ENCODE peak calls at places on chromosomes 5 and 9, in six cellular contexts. One of them, this sample, is unnamed. For H3K36me3, the result is how much of the 10 kb centered on the place peaks cover.

GRCh38 chr9:124771867-124772621 is 933 bp upstream of the NR6A1 start:
- DNase-seq in adrenal gland: peak
- DNase-seq in aorta: peak
- DNase-seq in adipocyte: peak
- DNase-seq in astrocyte: peak
- DNase-seq in NT2/D1: peak
- DNase-seq in this sample: no peak

GRCh38 chr5:23507278-23507685 is at the start of gene PRDM9:
- DNase-seq in adrenal gland: peak
- DNase-seq in aorta: peak
- DNase-seq in adipocyte: no peak
- DNase-seq in astrocyte: no peak
- DNase-seq in NT2/D1: peak
- DNase-seq in this sample: no peak

GRCh38 chr9:114012126-114012525 is 66.0 kb downstream of the AMBP start:
- DNase-seq in adrenal gland: no peak
- DNase-seq in aorta: peak
- DNase-seq in adipocyte: no peak
- DNase-seq in astrocyte: no peak
- DNase-seq in NT2/D1: no peak
- DNase-seq in this sample: no peak

GRCh38 chr5:176144508-176144907 is 93.7 kb upstream of the SIMC1 start:
- DNase-seq in adrenal gland: no peak
- DNase-seq in aorta: no peak
- DNase-seq in adipocyte: no peak
- DNase-seq in astrocyte: no peak
- DNase-seq in NT2/D1: no peak
- DNase-seq in this sample: no peak

GRCh38 chr5:173535166-173535975 is 81.1 kb downstream of the BOD1 start:
- DNase-seq in adrenal gland: no peak
- DNase-seq in aorta: no peak
- DNase-seq in adipocyte: no peak
- DNase-seq in astrocyte: no peak
- DNase-seq in NT2/D1: no peak
- DNase-seq in this sample: no peak

GRCh38 chr9:118034701-118035100 is 330.5 kb downstream of the TLR4 start:
- DNase-seq in adrenal gland: no peak
- DNase-seq in aorta: no peak
- DNase-seq in adipocyte: no peak
- DNase-seq in astrocyte: no peak
- DNase-seq in NT2/D1: no peak
- DNase-seq in this sample: no peak

GRCh38 chr5:78075301-78075700 is 219.2 kb downstream of the AP3B1 start:
- DNase-seq in adrenal gland: no peak
- DNase-seq in aorta: no peak
- DNase-seq in adipocyte: no peak
- DNase-seq in astrocyte: no peak
- DNase-seq in NT2/D1: no peak
- DNase-seq in this sample: no peak

GRCh38 chr9:1460143-1460769 is 410.1 kb downstream of the DMRT2 start:
- DNase-seq in adrenal gland: no peak
- DNase-seq in aorta: no peak
- DNase-seq in adipocyte: no peak
- DNase-seq in astrocyte: no peak
- DNase-seq in NT2/D1: peak
- DNase-seq in this sample: no peak

GRCh38 chr5:78000191-78000590 is 224.1 kb upstream of the TBCA start:
- DNase-seq in adrenal gland: no peak
- DNase-seq in aorta: no peak
- DNase-seq in adipocyte: no peak
- DNase-seq in astrocyte: no peak
- DNase-seq in NT2/D1: no peak
- DNase-seq in this sample: no peak

GRCh38 chr5:40570408-40571129 is 109.1 kb upstream of the PTGER4 start:
- DNase-seq in adrenal gland: no peak
- DNase-seq in aorta: no peak
- DNase-seq in adipocyte: peak
- DNase-seq in astrocyte: peak
- DNase-seq in NT2/D1: no peak
- DNase-seq in this sample: peak

GRCh38 chr9:133683494-133684460 is 47.6 kb downstream of the DBH start:
- DNase-seq in adrenal gland: no peak
- DNase-seq in aorta: no peak
- DNase-seq in adipocyte: no peak
- DNase-seq in astrocyte: no peak
- DNase-seq in NT2/D1: no peak
- DNase-seq in this sample: no peak

GRCh38 chr5:169691473-169691872 is 54.4 kb downstream of the DOCK2 start:
- DNase-seq in adrenal gland: no peak
- DNase-seq in aorta: no peak
- DNase-seq in adipocyte: no peak
- DNase-seq in astrocyte: peak
- DNase-seq in NT2/D1: no peak
- DNase-seq in this sample: no peak

GRCh38 chr5:126070481-126070880 is 352.7 kb upstream of the GRAMD2B start:
- DNase-seq in adrenal gland: no peak
- DNase-seq in aorta: no peak
- DNase-seq in adipocyte: no peak
- DNase-seq in astrocyte: peak
- DNase-seq in NT2/D1: no peak
- DNase-seq in this sample: no peak

GRCh38 chr9:104280711-104281110 is 186.6 kb downstream of the SMC2 start:
- DNase-seq in adrenal gland: no peak
- DNase-seq in aorta: no peak
- DNase-seq in adipocyte: no peak
- DNase-seq in astrocyte: no peak
- DNase-seq in NT2/D1: no peak
- DNase-seq in this sample: no peak

GRCh38 chr9:137880160-137880975 is 2.8 kb downstream of the CACNA1B start:
- DNase-seq in adrenal gland: no peak
- DNase-seq in aorta: no peak
- DNase-seq in adipocyte: no peak
- DNase-seq in astrocyte: no peak
- DNase-seq in NT2/D1: no peak
- DNase-seq in this sample: no peak

GRCh38 chr5:53733853-53734252 is 173.4 kb downstream of the NDUFS4 start:
- DNase-seq in adrenal gland: no peak
- DNase-seq in aorta: no peak
- DNase-seq in adipocyte: no peak
- DNase-seq in astrocyte: no peak
- DNase-seq in NT2/D1: no peak
- DNase-seq in this sample: no peak

GRCh38 chr9:134847138-134847537 is 33.5 kb upstream of the FCN2 start:
- DNase-seq in adrenal gland: no peak
- DNase-seq in aorta: no peak
- DNase-seq in adipocyte: no peak
- DNase-seq in astrocyte: no peak
- DNase-seq in NT2/D1: no peak
- DNase-seq in this sample: no peak

GRCh38 chr5:56829137-56829536 is 13.8 kb downstream of the MAP3K1 start:
- DNase-seq in adrenal gland: no peak
- DNase-seq in aorta: no peak
- DNase-seq in adipocyte: no peak
- DNase-seq in astrocyte: peak
- DNase-seq in NT2/D1: no peak
- DNase-seq in this sample: no peak

GRCh38 chr5:138138949-138139775 is at the start of gene NME5:
- DNase-seq in adrenal gland: peak
- DNase-seq in aorta: peak
- DNase-seq in adipocyte: peak
- DNase-seq in astrocyte: peak
- DNase-seq in NT2/D1: peak
- DNase-seq in this sample: no peak

GRCh38 chr5:151592855-151593408 is 1.8 kb upstream of the FAT2 start:
- DNase-seq in adrenal gland: no peak
- DNase-seq in aorta: no peak
- DNase-seq in adipocyte: no peak
- DNase-seq in astrocyte: no peak
- DNase-seq in NT2/D1: no peak
- DNase-seq in this sample: no peak

GRCh38 chr5:136053336-136054121 is 24.7 kb downstream of the TGFBI start:
- DNase-seq in adrenal gland: no peak
- DNase-seq in aorta: peak
- DNase-seq in adipocyte: peak
- DNase-seq in astrocyte: peak
- DNase-seq in NT2/D1: peak
- DNase-seq in this sample: peak

GRCh38 chr9:82763631-82764030 is 299.3 kb downstream of the RASEF start:
- DNase-seq in adrenal gland: no peak
- DNase-seq in aorta: no peak
- DNase-seq in adipocyte: no peak
- DNase-seq in astrocyte: no peak
- DNase-seq in NT2/D1: no peak
- DNase-seq in this sample: no peak

GRCh38 chr9:34650816-34651215 is 1.2 kb upstream of the IL11RA start:
- DNase-seq in adrenal gland: peak
- DNase-seq in aorta: no peak
- DNase-seq in adipocyte: peak
- DNase-seq in astrocyte: no peak
- DNase-seq in NT2/D1: no peak
- DNase-seq in this sample: no peak

GRCh38 chr9:93324191-93324834 is 127.2 kb upstream of the FAM120A start:
- DNase-seq in adrenal gland: no peak
- DNase-seq in aorta: peak
- DNase-seq in adipocyte: no peak
- DNase-seq in astrocyte: no peak
- DNase-seq in NT2/D1: no peak
- DNase-seq in this sample: no peak

GRCh38 chr5:74648835-74649286 is 8.3 kb upstream of the ENC1 start:
- DNase-seq in adrenal gland: no peak
- DNase-seq in aorta: no peak
- DNase-seq in adipocyte: peak
- DNase-seq in astrocyte: peak
- DNase-seq in NT2/D1: no peak
- DNase-seq in this sample: no peak

GRCh38 chr9:76216161-76216649 is 178.0 kb downstream of the RFK start:
- DNase-seq in adrenal gland: no peak
- DNase-seq in aorta: no peak
- DNase-seq in adipocyte: peak
- DNase-seq in astrocyte: peak
- DNase-seq in NT2/D1: no peak
- DNase-seq in this sample: peak

GRCh38 chr5:103938151-103938671 is 375.6 kb upstream of the NUDT12 start:
- DNase-seq in adrenal gland: no peak
- DNase-seq in aorta: no peak
- DNase-seq in adipocyte: no peak
- DNase-seq in astrocyte: no peak
- DNase-seq in NT2/D1: no peak
- DNase-seq in this sample: no peak

GRCh38 chr9:71778085-71778484 is 9.8 kb upstream of the CEMIP2 start:
- DNase-seq in adrenal gland: no peak
- DNase-seq in aorta: no peak
- DNase-seq in adipocyte: no peak
- DNase-seq in astrocyte: no peak
- DNase-seq in NT2/D1: no peak
- DNase-seq in this sample: no peak

GRCh38 chr9:71780953-71781352 is 12.6 kb upstream of the CEMIP2 start:
- DNase-seq in adrenal gland: no peak
- DNase-seq in aorta: no peak
- DNase-seq in adipocyte: no peak
- DNase-seq in astrocyte: no peak
- DNase-seq in NT2/D1: no peak
- DNase-seq in this sample: no peak

GRCh38 chr9:71783120-71783523 is 14.8 kb upstream of the CEMIP2 start:
- DNase-seq in adrenal gland: no peak
- DNase-seq in aorta: no peak
- DNase-seq in adipocyte: no peak
- DNase-seq in astrocyte: no peak
- DNase-seq in NT2/D1: no peak
- DNase-seq in this sample: no peak

GRCh38 chr9:71781391-71781790 is 13.1 kb upstream of the CEMIP2 start:
- DNase-seq in adrenal gland: no peak
- DNase-seq in aorta: no peak
- DNase-seq in adipocyte: no peak
- DNase-seq in astrocyte: no peak
- DNase-seq in NT2/D1: no peak
- DNase-seq in this sample: no peak
- H3K36me3 ChIP-seq in adrenal gland: under half
- H3K36me3 ChIP-seq in aorta: under half
- H3K36me3 ChIP-seq in adipocyte: under half
- H3K36me3 ChIP-seq in astrocyte: under half
- H3K36me3 ChIP-seq in NT2/D1: under half
- H3K36me3 ChIP-seq in this sample: under half

DNA sequence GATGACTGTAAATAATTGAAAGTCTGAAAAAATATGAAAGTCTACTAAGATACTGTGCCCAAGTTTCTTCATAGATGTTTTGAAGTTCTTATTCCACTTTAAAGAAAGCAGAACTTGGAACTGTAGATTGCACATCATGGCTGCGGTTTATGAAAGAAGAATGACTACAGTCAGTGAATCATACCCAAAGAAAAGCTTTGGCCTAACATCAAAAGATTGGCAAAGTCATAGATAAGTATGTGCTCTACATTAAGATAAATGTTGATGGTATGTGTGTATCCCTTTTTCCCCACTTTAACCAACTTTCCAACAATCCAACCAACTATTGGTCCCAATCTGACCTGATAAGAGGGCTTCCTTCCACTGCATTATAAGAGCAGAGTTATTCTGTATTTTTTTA is 233.3 kb downstream of the ACTL7B start:
- DNase-seq in adrenal gland: no peak
- DNase-seq in aorta: no peak
- DNase-seq in adipocyte: peak
- DNase-seq in astrocyte: peak
- DNase-seq in NT2/D1: no peak
- DNase-seq in this sample: no peak
- H3K36me3 ChIP-seq in adrenal gland: under half
- H3K36me3 ChIP-seq in aorta: under half
- H3K36me3 ChIP-seq in adipocyte: under half
- H3K36me3 ChIP-seq in astrocyte: under half
- H3K36me3 ChIP-seq in NT2/D1: under half
- H3K36me3 ChIP-seq in this sample: under half

GRCh38 chr5:119131530-119132313 is 60.8 kb downstream of the DMXL1 start:
- DNase-seq in adrenal gland: no peak
- DNase-seq in aorta: no peak
- DNase-seq in adipocyte: no peak
- DNase-seq in astrocyte: no peak
- DNase-seq in NT2/D1: no peak
- DNase-seq in this sample: no peak

DNA sequence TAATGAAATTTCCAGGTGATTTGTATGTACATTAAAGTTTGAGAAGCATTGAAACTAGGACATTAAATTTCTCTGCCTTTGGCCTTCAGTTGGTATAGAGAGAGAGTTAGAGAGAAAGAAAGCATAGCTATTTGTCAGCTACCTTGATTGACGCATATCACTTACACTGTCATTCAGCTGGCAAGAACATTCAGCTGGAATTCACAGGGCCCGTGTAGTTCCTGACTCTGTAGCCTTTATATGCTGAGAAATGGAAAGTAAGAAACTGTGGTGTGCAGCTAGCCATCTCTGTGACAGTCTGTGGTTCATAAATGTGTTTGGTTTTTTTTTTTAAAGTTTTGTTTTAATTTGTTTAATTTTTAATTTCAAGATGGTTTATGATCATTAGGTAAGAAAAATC is 58.9 kb downstream of the DMXL1 start:
- DNase-seq in adrenal gland: no peak
- DNase-seq in aorta: no peak
- DNase-seq in adipocyte: no peak
- DNase-seq in astrocyte: no peak
- DNase-seq in NT2/D1: no peak
- DNase-seq in this sample: no peak
- H3K36me3 ChIP-seq in adrenal gland: under half
- H3K36me3 ChIP-seq in aorta: under half
- H3K36me3 ChIP-seq in adipocyte: under half
- H3K36me3 ChIP-seq in astrocyte: under half
- H3K36me3 ChIP-seq in NT2/D1: under half
- H3K36me3 ChIP-seq in this sample: under half

GRCh38 chr9:136470356-136470755 is 12.5 kb downstream of the SEC16A start:
- DNase-seq in adrenal gland: no peak
- DNase-seq in aorta: no peak
- DNase-seq in adipocyte: no peak
- DNase-seq in astrocyte: no peak
- DNase-seq in NT2/D1: no peak
- DNase-seq in this sample: no peak
- H3K36me3 ChIP-seq in adrenal gland: under half
- H3K36me3 ChIP-seq in aorta: under half
- H3K36me3 ChIP-seq in adipocyte: half or more
- H3K36me3 ChIP-seq in astrocyte: half or more
- H3K36me3 ChIP-seq in NT2/D1: half or more
- H3K36me3 ChIP-seq in this sample: half or more

This sample was measured in BJ.